ENCODE peak calls at places on chromosomes 12 and 14, in nine cellular contexts. O is Caki2; I is fibroblast of mammary gland; L is epithelial cell of esophagus; P is substantia nigra; M is skeletal muscle cell; B is hypothalamus; T is stimulated activated CD8-positive, alpha-beta memory T cell treated with anti-CD3 and anti-CD28 coated beads, Interleukin-4, amount 100 ng/mL, for 48 hours; Z is iPS-NIHi11. J is an unnamed sample.

GRCh38 chr12:70365648-70366518 is at the start of gene KCNMB4:
- DNase-seq in P (peak), O (peak), Z (peak), L (peak), B (peak), I (no peak), T (peak), M (peak), J (no peak)

GRCh38 chr14:53953828-53954550 is 2.6 kb downstream of the BMP4 start:
- DNase-seq in I (peak), Z (no peak), O (peak), M (no peak), B (no peak), P (no peak), T (peak), L (peak), J (no peak)

GRCh38 chr12:124745891-124746570 is 117.6 kb downstream of the SCARB1 start:
- DNase-seq in O (peak), L (peak), P (peak), I (peak), B (peak), M (peak), T (peak), Z (peak), J (peak)

GRCh38 chr12:53180931-53181645 is 363 bp upstream of the CSAD start:
- DNase-seq in T (peak), L (peak), Z (peak), B (no peak), M (no peak), P (no peak), O (no peak), I (peak), J (peak)

GRCh38 chr12:5258498-5258897 is 173.4 kb upstream of the NTF3 start:
- DNase-seq in O (no peak), Z (no peak), M (peak), P (no peak), B (no peak), T (no peak), I (peak), L (peak), J (no peak)

GRCh38 chr14:100824156-100824555 is 1.8 kb upstream of the MEG3 start:
- DNase-seq in I (peak), B (peak), L (peak), P (no peak), Z (peak), T (no peak), M (no peak), O (no peak), J (no peak)

GRCh38 chr14:102910442-102910841 is 12.0 kb upstream of the AMN start:
- DNase-seq in B (no peak), Z (no peak), M (no peak), I (no peak), O (no peak), L (no peak), P (no peak), T (no peak), J (no peak)

GRCh38 chr12:115972241-115972640 is 305.3 kb downstream of the MED13L start:
- DNase-seq in L (no peak), Z (no peak), B (no peak), M (no peak), T (no peak), O (no peak), I (no peak), P (no peak), J (no peak)